ENCODE peak calls at places on chromosome 13, in nine cellular contexts. D, L, E, P, W, F, J, B and N are unnamed samples. For H3K4me1, the result is how much of the 10 kb centered on the place peaks cover.

GRCh38 chr13:114203536-114203935 is 24.5 kb downstream of the CFAP97D2 start:
- DNase-seq in D (no peak), L (no peak), E (no peak), P (no peak), W (no peak), F (no peak), J (no peak), B (no peak), N (no peak)

GRCh38 chr13:72983085-72983768 is 75.6 kb upstream of the KLF5 start:
- DNase-seq in D (no peak), L (no peak), E (peak), P (no peak), W (no peak), F (no peak), J (no peak), B (no peak), N (no peak)

GRCh38 chr13:42370229-42370628 is 98.3 kb downstream of the AKAP11 start:
- DNase-seq in D (no peak), L (no peak), E (no peak), P (no peak), W (no peak), F (no peak), J (no peak), B (no peak), N (no peak)

GRCh38 chr13:24894972-24895300 is 131.0 kb downstream of the RNF17 start:
- DNase-seq in D (no peak), L (no peak), E (no peak), P (no peak), W (no peak), F (no peak), J (no peak), B (no peak), N (no peak)

GRCh38 chr13:112958127-112958989 is 10.7 kb upstream of the MCF2L start:
- DNase-seq in D (no peak), L (no peak), E (peak), P (no peak), W (peak), F (no peak), J (no peak), B (no peak), N (no peak)

GRCh38 chr13:29540334-29540733 is 55.2 kb downstream of the SLC7A1 start:
- DNase-seq in D (no peak), L (no peak), E (no peak), P (no peak), W (no peak), F (no peak), J (peak), B (no peak), N (no peak)

GRCh38 chr13:30186644-30187431 is 120.5 kb downstream of the KATNAL1 start:
- DNase-seq in D (no peak), L (no peak), E (no peak), P (no peak), W (no peak), F (no peak), J (peak), B (no peak), N (no peak)

GRCh38 chr13:45974500-45974899 is 78.0 kb downstream of the ZC3H13 start:
- DNase-seq in D (no peak), L (no peak), E (no peak), P (no peak), W (no peak), F (no peak), J (no peak), B (no peak), N (no peak)

GRCh38 chr13:32255744-32256120 is 59.4 kb downstream of the ZAR1L start:
- DNase-seq in D (no peak), L (no peak), E (no peak), P (no peak), W (no peak), F (no peak), J (no peak), B (no peak), N (no peak)

GRCh38 chr13:113621046-113621445 is 36.5 kb downstream of the TFDP1 start:
- DNase-seq in D (no peak), L (no peak), E (no peak), P (no peak), W (peak), F (no peak), J (no peak), B (no peak), N (no peak)

GRCh38 chr13:110346661-110347067 is 39.6 kb downstream of the COL4A2 start:
- DNase-seq in D (no peak), L (no peak), E (no peak), P (peak), W (no peak), F (peak), J (no peak), B (no peak), N (no peak)

GRCh38 chr13:27980280-27980998 is 8.1 kb downstream of the URAD start:
- DNase-seq in D (no peak), L (no peak), E (no peak), P (no peak), W (peak), F (no peak), J (no peak), B (no peak), N (no peak)
- H3K4me3 ChIP-seq in D (no peak), L (no peak), E (no peak), P (no peak), W (no peak), F (no peak), J (no peak), B (peak), N (no peak)

DNA sequence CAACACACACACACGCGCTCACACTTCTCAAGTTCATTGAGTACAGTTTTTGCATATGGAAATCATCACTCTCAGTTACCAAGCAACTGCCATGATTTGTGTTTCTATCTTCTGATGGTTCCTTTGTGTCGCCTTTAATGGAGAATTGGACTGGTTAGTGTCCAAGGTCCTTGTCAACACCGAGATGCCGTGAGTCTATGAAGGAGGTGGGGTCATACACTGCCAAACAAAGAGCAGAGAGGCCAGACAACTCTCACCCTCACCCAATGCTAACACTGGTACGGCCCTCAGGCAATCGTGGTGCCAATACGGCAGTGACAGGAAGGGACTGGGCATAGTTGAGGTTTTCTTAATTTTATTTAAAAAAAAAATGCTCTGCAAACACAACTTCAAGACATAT is 9.6 kb upstream of the SERP2 start:
- DNase-seq in D (no peak), L (no peak), E (no peak), P (no peak), W (no peak), F (no peak), J (no peak), B (no peak), N (no peak)
- H3K4me1 ChIP-seq in D (under half), L (under half), E (under half), P (under half), W (under half), F (under half), J (under half), B (under half), N (under half)

DNA sequence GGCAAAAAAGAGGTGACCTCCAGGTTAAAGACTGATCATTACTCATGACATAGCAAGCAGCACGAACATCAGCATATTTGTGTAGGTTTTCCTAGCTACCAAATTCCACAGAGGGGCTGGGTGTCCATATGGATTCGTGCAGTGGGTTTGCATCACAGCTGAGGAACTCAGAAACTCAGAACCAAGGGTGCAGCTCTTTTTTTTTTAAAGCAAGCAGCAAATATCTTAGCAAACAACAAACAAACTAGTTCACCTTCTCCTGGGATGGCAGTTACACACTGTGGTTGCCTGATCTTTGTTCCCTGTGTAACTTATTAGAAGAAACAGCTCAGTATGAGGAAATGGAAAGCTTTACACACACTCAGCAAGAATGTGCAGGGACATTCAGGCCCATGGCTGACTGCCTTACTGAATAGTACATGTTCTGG is 4.1 kb downstream of the NDFIP2 start:
- DNase-seq in D (no peak), L (peak), E (peak), P (no peak), W (no peak), F (no peak), J (peak), B (no peak), N (no peak)
- H3K27ac ChIP-seq in D (peak), L (peak), E (no peak), P (no peak), W (peak), F (no peak), J (no peak), B (no peak), N (no peak)

GRCh38 chr13:35697281-35697680 is 220.8 kb upstream of the MAB21L1 start:
- DNase-seq in D (no peak), L (no peak), E (no peak), P (no peak), W (no peak), F (no peak), J (peak), B (no peak), N (no peak)
- H3K4me3 ChIP-seq in D (no peak), L (no peak), E (no peak), P (no peak), W (no peak), F (no peak), J (no peak), B (no peak), N (no peak)

GRCh38 chr13:93259527-93260080 is 33.0 kb downstream of the GPC6 start:
- DNase-seq in D (no peak), L (no peak), E (no peak), P (no peak), W (no peak), F (no peak), J (no peak), B (no peak), N (no peak)
- H3K4me1 ChIP-seq in D (under half), L (under half), E (under half), P (under half), W (under half), F (under half), J (under half), B (under half), N (under half)

DNA sequence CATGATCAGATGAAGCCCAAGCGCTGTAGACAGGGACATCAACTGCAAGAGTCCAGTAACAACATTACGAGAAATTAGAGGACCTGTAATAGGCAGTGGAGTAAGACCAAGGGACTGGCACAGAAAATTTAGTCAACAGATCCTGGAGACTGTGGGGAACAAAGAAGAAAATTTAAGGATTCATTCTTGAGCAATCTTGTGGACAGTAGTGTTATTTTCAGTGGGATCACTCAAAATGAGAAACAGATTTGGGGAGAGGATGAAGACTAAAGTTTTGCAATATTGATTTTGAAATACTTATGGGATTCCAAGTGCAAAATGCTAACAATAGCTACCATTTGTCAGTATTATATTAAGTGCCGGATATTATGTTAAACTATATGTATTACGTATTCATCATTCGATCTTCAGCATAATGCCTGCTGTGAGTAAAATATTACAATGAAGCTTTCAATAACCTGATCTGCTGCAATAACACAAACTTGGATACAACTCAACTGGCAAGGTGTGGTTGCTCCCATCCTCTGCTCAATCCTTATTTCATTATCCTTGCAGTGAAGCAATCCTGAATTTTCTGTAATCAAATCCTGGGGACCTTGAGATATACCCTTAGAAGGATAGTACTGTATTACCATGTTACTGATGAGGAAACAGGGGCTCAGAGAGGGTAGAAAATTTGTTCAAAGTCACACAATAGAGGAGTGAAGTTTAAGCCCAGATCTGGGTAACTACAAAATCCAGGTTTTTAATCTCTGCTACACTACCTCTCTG is 84.2 kb downstream of the SACS start:
- DNase-seq in D (no peak), L (no peak), E (no peak), P (no peak), W (no peak), F (no peak), J (no peak), B (no peak), N (no peak)
- H3K27ac ChIP-seq in D (peak), L (no peak), E (no peak), P (no peak), W (peak), F (no peak), J (no peak), B (no peak), N (no peak)

GRCh38 chr13:99087130-99087953 is 109.5 kb upstream of the DOCK9 start:
- DNase-seq in D (peak), L (peak), E (peak), P (peak), W (peak), F (peak), J (peak), B (peak), N (peak)
- H3K4me3 ChIP-seq in D (peak), L (peak), E (peak), P (peak), W (peak), F (peak), J (peak), B (peak), N (peak)

GRCh38 chr13:40495620-40496001 is 170.8 kb downstream of the FOXO1 start:
- DNase-seq in D (no peak), L (no peak), E (no peak), P (no peak), W (no peak), F (no peak), J (no peak), B (no peak), N (no peak)
- H3K4me1 ChIP-seq in D (under half), L (under half), E (under half), P (under half), W (under half), F (under half), J (under half), B (under half), N (under half)